ENCODE peak calls at places on chromosomes 6 and 20, in four cellular contexts. One of them, this sample, is unnamed.

GRCh38 chr6:148440877-148441453 is 98.3 kb downstream of the SASH1 start:
- DNase-seq in bronchial epithelial cell: peak
- DNase-seq in activated effector memory CD4-positive, alpha-beta T cell treated with Interleukin-2 at 50 U/mL for 16 hours: no peak
- DNase-seq in foreskin melanocyte: peak
- DNase-seq in this sample: peak

GRCh38 chr20:10309326-10309725 is 90.7 kb downstream of the SNAP25 start:
- DNase-seq in bronchial epithelial cell: peak
- DNase-seq in activated effector memory CD4-positive, alpha-beta T cell treated with Interleukin-2 at 50 U/mL for 16 hours: no peak
- DNase-seq in foreskin melanocyte: peak
- DNase-seq in this sample: peak

GRCh38 chr6:123742626-123743025 is 61.0 kb upstream of the NKAIN2 start:
- DNase-seq in bronchial epithelial cell: no peak
- DNase-seq in activated effector memory CD4-positive, alpha-beta T cell treated with Interleukin-2 at 50 U/mL for 16 hours: no peak
- DNase-seq in foreskin melanocyte: peak
- DNase-seq in this sample: no peak

GRCh38 chr6:52566201-52566600 is 10.7 kb downstream of the TRAM2 start:
- DNase-seq in bronchial epithelial cell: no peak
- DNase-seq in activated effector memory CD4-positive, alpha-beta T cell treated with Interleukin-2 at 50 U/mL for 16 hours: no peak
- DNase-seq in foreskin melanocyte: no peak
- DNase-seq in this sample: no peak

GRCh38 chr6:121951077-121951476 is 448.4 kb upstream of the HSF2 start:
- DNase-seq in bronchial epithelial cell: no peak
- DNase-seq in activated effector memory CD4-positive, alpha-beta T cell treated with Interleukin-2 at 50 U/mL for 16 hours: no peak
- DNase-seq in foreskin melanocyte: no peak
- DNase-seq in this sample: no peak

GRCh38 chr6:135251416-135251815 is 70.3 kb downstream of the MYB start:
- DNase-seq in bronchial epithelial cell: no peak
- DNase-seq in activated effector memory CD4-positive, alpha-beta T cell treated with Interleukin-2 at 50 U/mL for 16 hours: no peak
- DNase-seq in foreskin melanocyte: no peak
- DNase-seq in this sample: no peak

GRCh38 chr6:138824482-138825134 is 28.7 kb downstream of the ECT2L start:
- DNase-seq in bronchial epithelial cell: peak
- DNase-seq in activated effector memory CD4-positive, alpha-beta T cell treated with Interleukin-2 at 50 U/mL for 16 hours: no peak
- DNase-seq in foreskin melanocyte: no peak
- DNase-seq in this sample: no peak

GRCh38 chr20:35954907-35955251 is 577 bp upstream of the SCAND1 start:
- DNase-seq in bronchial epithelial cell: peak
- DNase-seq in activated effector memory CD4-positive, alpha-beta T cell treated with Interleukin-2 at 50 U/mL for 16 hours: no peak
- DNase-seq in foreskin melanocyte: no peak
- DNase-seq in this sample: no peak

GRCh38 chr20:2805682-2806350 is 5.4 kb upstream of the CPXM1 start:
- DNase-seq in bronchial epithelial cell: no peak
- DNase-seq in activated effector memory CD4-positive, alpha-beta T cell treated with Interleukin-2 at 50 U/mL for 16 hours: no peak
- DNase-seq in foreskin melanocyte: no peak
- DNase-seq in this sample: no peak

GRCh38 chr6:123681957-123682462 is 45.3 kb upstream of the TRDN start:
- DNase-seq in bronchial epithelial cell: no peak
- DNase-seq in activated effector memory CD4-positive, alpha-beta T cell treated with Interleukin-2 at 50 U/mL for 16 hours: no peak
- DNase-seq in foreskin melanocyte: no peak
- DNase-seq in this sample: no peak